ENCODE peak calls at places on chromosomes 16 and 17, in four cellular contexts. D is body of pancreas, P is colonic mucosa, A is nephron progenitor cell. T is an unnamed sample.

GRCh38 chr16:89908236-89908635 is 10.4 kb upstream of the MC1R start:
- DNase-seq in A (no peak), D (no peak), P (no peak), T (no peak)

GRCh38 chr16:75580-76501 is 2.2 kb upstream of the MPG start:
- DNase-seq in P (peak), A (peak), D (peak), T (peak)

GRCh38 chr17:75785770-75786538 is 1.3 kb downstream of the UNK start:
- DNase-seq in D (no peak), A (no peak), P (no peak), T (no peak)

GRCh38 chr17:17886253-17886652 is 49.5 kb upstream of the SREBF1 start:
- DNase-seq in P (peak), D (no peak), A (no peak), T (no peak)

GRCh38 chr16:57635266-57636097 is 7.1 kb downstream of the ADGRG1 start:
- DNase-seq in P (peak), A (no peak), D (peak), T (no peak)

GRCh38 chr17:57604771-57605733 is 140.0 kb downstream of the CCDC182 start:
- DNase-seq in P (peak), D (peak), A (peak), T (no peak)

GRCh38 chr17:61746248-61746985 is 116.9 kb downstream of the BRIP1 start:
- DNase-seq in P (no peak), D (no peak), A (no peak), T (no peak)

GRCh38 chr17:55572599-55572998 is 61.3 kb upstream of the SMIM36 start:
- DNase-seq in A (no peak), P (no peak), D (no peak), T (no peak)

GRCh38 chr16:67881557-67882220 is 3.0 kb upstream of the NRN1L start:
- DNase-seq in A (no peak), P (no peak), D (no peak), T (no peak)

GRCh38 chr16:6111390-6111789 is 1013.8 kb upstream of the EEF2KMT start:
- DNase-seq in P (no peak), A (no peak), D (no peak), T (no peak)

GRCh38 chr16:52265446-52265861 is 281.5 kb downstream of the TOX3 start:
- DNase-seq in D (no peak), P (no peak), A (no peak), T (no peak)

GRCh38 chr17:80604007-80604728 is 59.5 kb downstream of the RPTOR start:
- DNase-seq in D (no peak), P (no peak), A (no peak), T (no peak)

GRCh38 chr16:10592611-10593010 is 12.2 kb upstream of the EMP2 start:
- DNase-seq in P (no peak), A (no peak), D (no peak), T (no peak)

GRCh38 chr16:10590342-10590741 is 9.9 kb upstream of the EMP2 start:
- DNase-seq in A (no peak), D (no peak), P (no peak), T (no peak)

GRCh38 chr16:10597184-10597583 is 16.8 kb upstream of the EMP2 start:
- DNase-seq in D (no peak), P (no peak), A (no peak), T (no peak)

GRCh38 chr16:10598157-10598556 is 17.8 kb upstream of the EMP2 start:
- DNase-seq in A (no peak), D (peak), P (peak), T (no peak)

GRCh38 chr16:10594312-10594950 is 14.0 kb upstream of the EMP2 start:
- DNase-seq in P (peak), D (no peak), A (no peak), T (no peak)
- TF ChIP-seq CTCF in P (no peak), D (no peak), A (no peak), T (no peak)

DNA sequence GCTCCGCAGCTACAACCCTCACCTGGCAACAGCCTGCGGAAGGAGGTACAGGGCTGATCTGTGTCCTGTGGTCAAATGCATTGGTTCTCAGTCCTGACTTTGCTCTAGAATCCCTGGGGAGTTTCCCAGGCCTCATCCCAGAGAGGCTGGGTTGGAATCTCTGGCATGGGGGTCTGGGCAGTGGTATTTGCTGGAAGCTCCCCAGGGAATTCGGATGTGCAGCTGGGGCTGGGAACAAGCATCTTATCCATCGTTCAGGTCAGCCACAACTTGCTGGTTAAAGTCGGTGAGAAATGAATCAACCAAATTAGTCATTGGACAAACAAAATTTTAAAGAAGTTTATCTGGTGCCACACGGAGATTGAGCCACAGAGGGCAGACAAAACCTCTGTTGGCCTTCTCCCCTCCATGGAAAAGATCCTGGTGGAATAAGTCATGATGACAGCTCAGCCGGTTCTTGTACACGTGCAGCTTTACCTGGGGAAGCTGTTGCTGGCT is 231.2 kb downstream of the FOXL1 start:
- DNase-seq in P (no peak), A (peak), D (no peak), T (no peak)
- TF ChIP-seq CTCF in P (no peak), A (no peak), D (no peak), T (no peak)

GRCh38 chr17:67730706-67731105 is 13.0 kb downstream of the NOL11 start:
- DNase-seq in P (no peak), A (no peak), D (no peak), T (no peak)
- TF ChIP-seq CTCF in P (no peak), A (no peak), D (no peak), T (no peak)

DNA sequence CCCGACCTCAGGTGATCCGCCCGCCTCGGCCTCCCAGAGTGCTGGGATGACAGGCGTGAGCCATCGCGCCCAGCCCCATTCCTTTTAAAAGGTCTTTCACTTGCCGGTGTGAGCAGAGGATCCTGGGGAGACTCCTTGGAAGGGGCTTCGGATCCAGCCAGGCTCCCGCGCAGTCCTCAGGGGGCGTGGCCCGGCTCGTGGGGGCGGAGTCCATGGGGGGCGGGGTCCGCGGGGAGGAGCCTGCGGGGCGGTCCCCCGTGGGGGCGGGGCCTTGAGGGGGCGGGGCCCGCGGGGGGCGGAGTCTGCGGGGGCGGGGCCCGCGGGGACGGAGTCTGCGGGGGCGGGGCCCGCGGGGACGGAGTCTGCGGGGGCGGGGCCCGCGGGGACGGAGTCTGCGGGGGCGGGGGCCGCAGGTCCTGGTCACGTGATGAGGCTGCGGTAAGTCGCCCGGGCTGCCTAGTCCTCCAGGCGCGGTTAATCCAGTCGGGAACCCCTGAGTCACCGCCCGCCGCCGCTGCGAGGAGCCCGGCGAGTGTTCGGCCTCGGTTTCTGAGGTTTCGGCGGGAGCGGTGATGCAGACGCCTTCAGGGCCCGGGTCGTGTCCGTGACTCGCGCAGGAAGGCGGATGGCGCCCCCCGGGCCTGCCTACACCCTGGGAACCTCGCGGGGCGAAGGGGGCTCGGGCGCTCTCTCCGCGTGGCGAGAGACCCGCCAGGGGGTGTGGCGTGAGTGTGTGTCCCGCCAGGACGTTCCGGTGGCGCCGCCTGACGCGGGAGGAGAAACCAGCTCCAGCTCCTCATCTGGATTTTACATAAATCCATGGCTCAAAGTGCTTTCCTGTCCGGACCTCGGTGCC is 23.6 kb upstream of the ABR start:
- DNase-seq in A (peak), P (peak), D (peak), T (peak)
- TF ChIP-seq CTCF in A (no peak), P (no peak), D (no peak), T (no peak)

GRCh38 chr17:36937001-36937960 is at the start of gene LHX1:
- DNase-seq in P (no peak), D (no peak), A (no peak), T (no peak)
- TF ChIP-seq CTCF in P (no peak), D (no peak), A (no peak), T (no peak)

GRCh38 chr16:13839577-13839976 is 80.4 kb upstream of the ERCC4 start:
- DNase-seq in D (no peak), A (no peak), P (no peak), T (no peak)
- TF ChIP-seq CTCF in D (no peak), A (no peak), P (no peak), T (peak)

DNA sequence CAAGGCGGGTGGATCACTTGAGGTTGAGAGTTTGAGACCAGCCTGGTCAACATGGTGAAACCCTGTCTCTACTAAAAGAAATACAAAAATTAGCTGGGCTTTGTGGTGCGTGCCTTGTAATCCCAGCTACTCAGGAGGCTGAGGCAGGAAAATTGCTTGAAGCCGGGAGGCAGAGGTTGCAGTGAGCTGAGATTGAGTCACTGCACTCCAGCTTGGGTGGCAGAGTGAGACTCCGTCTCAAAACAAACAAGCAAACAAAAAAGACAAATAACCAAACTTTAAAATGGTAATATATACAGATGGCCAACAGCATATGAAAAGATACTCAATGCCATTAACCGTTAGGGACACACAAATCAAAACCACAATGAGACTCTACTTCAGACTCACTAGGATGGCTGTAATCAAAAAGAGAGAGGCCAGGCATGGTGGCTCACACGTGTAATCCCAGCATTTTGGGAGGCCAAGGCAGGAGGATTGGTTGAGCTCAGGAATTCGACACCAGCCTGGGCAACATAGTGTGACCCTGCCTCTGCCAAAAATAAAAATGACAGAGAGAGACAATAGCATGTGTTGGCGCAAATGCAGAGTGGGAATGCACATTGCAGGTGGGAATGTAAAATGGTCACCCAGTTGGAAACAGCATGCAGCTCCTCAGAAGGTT is 21.3 kb downstream of the SULT1A2 start:
- DNase-seq in P (no peak), D (no peak), A (no peak), T (no peak)
- TF ChIP-seq CTCF in P (no peak), D (no peak), A (no peak), T (no peak)

GRCh38 chr16:83887088-83887487 is 11.8 kb upstream of the MLYCD start:
- DNase-seq in A (no peak), D (peak), P (no peak), T (no peak)
- TF ChIP-seq CTCF in A (peak), D (peak), P (no peak), T (no peak)

DNA sequence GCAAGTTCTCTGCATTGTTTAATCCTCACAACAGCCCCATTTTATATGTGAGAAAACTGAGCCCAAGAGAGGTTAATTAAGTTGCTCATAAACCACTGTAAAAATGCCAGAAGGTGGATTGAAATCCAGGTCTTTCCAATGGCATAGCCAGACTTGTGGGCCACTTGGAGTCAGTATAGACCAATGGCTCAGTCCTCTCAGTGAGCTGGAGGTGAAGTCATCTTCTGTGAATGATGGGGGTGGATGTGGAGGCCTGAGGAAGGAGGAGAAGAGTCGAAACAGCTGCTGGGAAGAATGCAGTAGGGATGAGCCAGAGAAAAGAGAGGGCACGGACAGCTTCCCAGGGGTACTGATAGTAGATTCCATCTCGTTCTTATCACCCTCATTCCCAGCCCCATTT is 213.4 kb downstream of the SOX9 start:
- DNase-seq in A (no peak), P (no peak), D (no peak), T (no peak)
- TF ChIP-seq CTCF in A (no peak), P (no peak), D (no peak), T (no peak)

GRCh38 chr16:88782454-88783390 is 2.3 kb downstream of the PIEZO1 start:
- DNase-seq in D (no peak), A (peak), P (no peak), T (no peak)

GRCh38 chr16:88784856-88785105 is 239 bp downstream of the PIEZO1 start:
- DNase-seq in A (no peak), D (no peak), P (no peak), T (no peak)

GRCh38 chr16:88785106-88785924 is at the start of gene PIEZO1:
- DNase-seq in A (peak), D (peak), P (peak), T (peak)

GRCh38 chr16:88784074-88784855 is 755 bp downstream of the PIEZO1 start:
- DNase-seq in P (peak), A (peak), D (peak), T (peak)

DNA sequence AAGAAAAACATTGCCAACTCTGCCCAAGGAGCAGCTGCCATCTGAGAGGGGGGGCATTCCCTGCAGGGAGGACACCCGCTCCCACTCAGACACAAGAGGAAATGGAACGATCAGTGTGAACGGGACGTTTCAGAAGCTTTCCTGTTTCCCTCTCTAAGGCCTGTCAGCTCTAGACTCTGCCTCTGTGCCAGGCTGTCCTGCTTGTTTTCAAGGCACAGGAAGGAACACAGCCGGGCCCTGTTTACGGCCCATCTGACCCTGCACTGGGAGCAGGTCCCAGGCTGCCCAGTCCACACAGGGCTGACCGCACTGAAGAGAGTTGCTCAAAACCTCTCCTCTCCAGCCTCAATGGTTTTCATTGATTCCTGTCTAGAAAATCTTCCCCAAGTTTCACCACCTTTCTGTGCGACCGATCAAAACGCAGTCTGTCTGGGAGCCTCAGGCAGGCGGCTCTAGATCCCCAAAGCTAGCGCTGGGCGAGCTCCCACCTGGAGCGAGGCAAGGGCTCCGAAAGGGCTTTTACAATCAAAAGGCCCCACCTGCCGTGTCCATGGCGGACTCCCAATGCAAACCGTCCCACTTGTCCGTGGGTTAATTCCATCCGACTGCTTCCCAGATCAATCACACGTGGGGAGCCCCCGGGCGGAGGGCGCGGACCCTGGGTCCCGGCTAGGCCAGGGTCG is 1.5 kb downstream of the PIEZO1 start:
- DNase-seq in D (peak), P (peak), A (peak), T (no peak)
- TF ChIP-seq CTCF in D (no peak), P (no peak), A (no peak), T (no peak)

T was measured in mesothelial cell of epicardium.